ENCODE peak calls at places on chromosomes 3 and 15, in ten cellular contexts. One of them, this sample, is unnamed.

GRCh38 chr3:102531686-102532085 is 96.9 kb downstream of the ZPLD1 start:
- DNase-seq in brain microvascular endothelial cell: no peak
- DNase-seq in choroid plexus epithelial cell: no peak
- DNase-seq in tibial nerve: no peak
- DNase-seq in WERI-Rb-1: no peak
- DNase-seq in cardiac fibroblast: no peak
- DNase-seq in fibroblast of villous mesenchyme: no peak
- DNase-seq in CD4-positive, alpha-beta T cell: no peak
- DNase-seq in BJ: no peak
- DNase-seq in B cell: no peak
- DNase-seq in this sample: no peak

GRCh38 chr15:74955796-74956647 is 550 bp downstream of the RPP25 start:
- DNase-seq in WERI-Rb-1: no peak
- DNase-seq in BJ: no peak
- DNase-seq in B cell: peak; percentile 70
- DNase-seq in tibial nerve: peak; percentile 55
- DNase-seq in CD4-positive, alpha-beta T cell: peak; percentile 73
- DNase-seq in choroid plexus epithelial cell: peak; percentile 69
- DNase-seq in brain microvascular endothelial cell: no peak
- DNase-seq in fibroblast of villous mesenchyme: peak; percentile 80
- DNase-seq in cardiac fibroblast: peak; percentile 66
- DNase-seq in this sample: no peak

GRCh38 chr3:126438746-126439145 is 36.9 kb downstream of the ZXDC start:
- DNase-seq in BJ: no peak
- DNase-seq in fibroblast of villous mesenchyme: no peak
- DNase-seq in CD4-positive, alpha-beta T cell: no peak
- DNase-seq in B cell: no peak
- DNase-seq in choroid plexus epithelial cell: no peak
- DNase-seq in cardiac fibroblast: no peak
- DNase-seq in WERI-Rb-1: no peak
- DNase-seq in tibial nerve: no peak
- DNase-seq in brain microvascular endothelial cell: no peak
- DNase-seq in this sample: no peak

GRCh38 chr3:188780188-188781147 is 391.3 kb upstream of the TPRG1 start:
- DNase-seq in brain microvascular endothelial cell: no peak
- DNase-seq in tibial nerve: no peak
- DNase-seq in WERI-Rb-1: no peak
- DNase-seq in BJ: no peak
- DNase-seq in B cell: no peak
- DNase-seq in CD4-positive, alpha-beta T cell: no peak
- DNase-seq in cardiac fibroblast: peak; percentile 72
- DNase-seq in fibroblast of villous mesenchyme: peak; percentile 81
- DNase-seq in choroid plexus epithelial cell: peak; percentile 88
- DNase-seq in this sample: no peak

GRCh38 chr3:46527239-46527638 is 29.5 kb downstream of the RTP3 start:
- DNase-seq in CD4-positive, alpha-beta T cell: no peak
- DNase-seq in brain microvascular endothelial cell: no peak
- DNase-seq in fibroblast of villous mesenchyme: no peak
- DNase-seq in WERI-Rb-1: no peak
- DNase-seq in choroid plexus epithelial cell: no peak
- DNase-seq in tibial nerve: no peak
- DNase-seq in BJ: no peak
- DNase-seq in cardiac fibroblast: no peak
- DNase-seq in B cell: no peak
- DNase-seq in this sample: no peak

GRCh38 chr15:70164156-70164900 is 66.6 kb upstream of the TLE3 start:
- DNase-seq in BJ: no peak
- DNase-seq in tibial nerve: no peak
- DNase-seq in choroid plexus epithelial cell: no peak
- DNase-seq in brain microvascular endothelial cell: no peak
- DNase-seq in WERI-Rb-1: no peak
- DNase-seq in fibroblast of villous mesenchyme: no peak
- DNase-seq in cardiac fibroblast: no peak
- DNase-seq in CD4-positive, alpha-beta T cell: no peak
- DNase-seq in B cell: no peak
- DNase-seq in this sample: no peak

GRCh38 chr3:36446230-36446629 is 65.9 kb downstream of the STAC start:
- DNase-seq in WERI-Rb-1: no peak
- DNase-seq in choroid plexus epithelial cell: no peak
- DNase-seq in fibroblast of villous mesenchyme: no peak
- DNase-seq in B cell: no peak
- DNase-seq in BJ: no peak
- DNase-seq in tibial nerve: no peak
- DNase-seq in cardiac fibroblast: peak; percentile 33
- DNase-seq in CD4-positive, alpha-beta T cell: no peak
- DNase-seq in brain microvascular endothelial cell: peak; percentile 22
- DNase-seq in this sample: no peak

GRCh38 chr3:27479816-27480543 is 4.2 kb downstream of the SLC4A7 start:
- DNase-seq in BJ: no peak
- DNase-seq in B cell: no peak
- DNase-seq in tibial nerve: no peak
- DNase-seq in brain microvascular endothelial cell: no peak
- DNase-seq in CD4-positive, alpha-beta T cell: no peak
- DNase-seq in fibroblast of villous mesenchyme: no peak
- DNase-seq in cardiac fibroblast: no peak
- DNase-seq in choroid plexus epithelial cell: no peak
- DNase-seq in WERI-Rb-1: no peak
- DNase-seq in this sample: no peak

GRCh38 chr3:107884719-107885460 is 205.9 kb downstream of the CD47 start:
- DNase-seq in B cell: no peak
- DNase-seq in choroid plexus epithelial cell: peak; percentile 33
- DNase-seq in brain microvascular endothelial cell: no peak
- DNase-seq in CD4-positive, alpha-beta T cell: no peak
- DNase-seq in tibial nerve: no peak
- DNase-seq in cardiac fibroblast: peak; percentile 48
- DNase-seq in fibroblast of villous mesenchyme: peak; percentile 49
- DNase-seq in WERI-Rb-1: no peak
- DNase-seq in BJ: peak; percentile 77
- DNase-seq in this sample: no peak

GRCh38 chr3:72177075-72178050 is 392.4 kb upstream of the PROK2 start:
- DNase-seq in tibial nerve: no peak
- DNase-seq in CD4-positive, alpha-beta T cell: no peak
- DNase-seq in WERI-Rb-1: no peak
- DNase-seq in fibroblast of villous mesenchyme: peak; percentile 63
- DNase-seq in brain microvascular endothelial cell: peak; percentile 33
- DNase-seq in B cell: no peak
- DNase-seq in cardiac fibroblast: peak; percentile 58
- DNase-seq in BJ: no peak
- DNase-seq in choroid plexus epithelial cell: peak; percentile 64
- DNase-seq in this sample: no peak

GRCh38 chr15:71387825-71388224 is 272.6 kb downstream of the THSD4 start:
- DNase-seq in cardiac fibroblast: no peak
- DNase-seq in WERI-Rb-1: no peak
- DNase-seq in choroid plexus epithelial cell: no peak
- DNase-seq in brain microvascular endothelial cell: no peak
- DNase-seq in fibroblast of villous mesenchyme: peak; percentile 69
- DNase-seq in BJ: no peak
- DNase-seq in CD4-positive, alpha-beta T cell: no peak
- DNase-seq in tibial nerve: no peak
- DNase-seq in B cell: no peak
- DNase-seq in this sample: no peak

GRCh38 chr15:99424978-99425665 is 140.7 kb upstream of the MEF2A start:
- DNase-seq in cardiac fibroblast: peak; percentile 92
- DNase-seq in B cell: no peak
- DNase-seq in fibroblast of villous mesenchyme: peak; percentile 97
- DNase-seq in tibial nerve: no peak
- DNase-seq in brain microvascular endothelial cell: peak; percentile 71
- DNase-seq in BJ: no peak
- DNase-seq in choroid plexus epithelial cell: peak; percentile 83
- DNase-seq in CD4-positive, alpha-beta T cell: peak; percentile 55
- DNase-seq in WERI-Rb-1: no peak
- DNase-seq in this sample: no peak

GRCh38 chr3:46695962-46696922 is 2.8 kb upstream of the ALS2CL start:
- DNase-seq in cardiac fibroblast: no peak
- DNase-seq in brain microvascular endothelial cell: peak; percentile 17
- DNase-seq in fibroblast of villous mesenchyme: no peak
- DNase-seq in BJ: no peak
- DNase-seq in tibial nerve: no peak
- DNase-seq in B cell: no peak
- DNase-seq in CD4-positive, alpha-beta T cell: no peak
- DNase-seq in choroid plexus epithelial cell: peak; percentile 49
- DNase-seq in WERI-Rb-1: no peak
- DNase-seq in this sample: no peak

GRCh38 chr3:38739396-38739689 is 76.7 kb downstream of the SCN10A start:
- DNase-seq in cardiac fibroblast: peak; percentile 12
- DNase-seq in WERI-Rb-1: no peak
- DNase-seq in tibial nerve: no peak
- DNase-seq in BJ: no peak
- DNase-seq in B cell: no peak
- DNase-seq in CD4-positive, alpha-beta T cell: no peak
- DNase-seq in brain microvascular endothelial cell: no peak
- DNase-seq in choroid plexus epithelial cell: no peak
- DNase-seq in fibroblast of villous mesenchyme: peak; percentile 4
- DNase-seq in this sample: no peak

GRCh38 chr3:125061170-125061569 is 5.4 kb upstream of the HEG1 start:
- DNase-seq in B cell: no peak
- DNase-seq in WERI-Rb-1: no peak
- DNase-seq in CD4-positive, alpha-beta T cell: no peak
- DNase-seq in choroid plexus epithelial cell: peak; percentile 78
- DNase-seq in fibroblast of villous mesenchyme: peak; percentile 98
- DNase-seq in tibial nerve: peak; percentile 21
- DNase-seq in BJ: peak; percentile 37
- DNase-seq in cardiac fibroblast: peak; percentile 79
- DNase-seq in brain microvascular endothelial cell: no peak
- DNase-seq in this sample: no peak

GRCh38 chr3:150737874-150738679 is 24.9 kb downstream of the SIAH2 start:
- DNase-seq in BJ: no peak
- DNase-seq in tibial nerve: no peak
- DNase-seq in choroid plexus epithelial cell: peak; percentile 71
- DNase-seq in cardiac fibroblast: peak; percentile 64
- DNase-seq in B cell: no peak
- DNase-seq in fibroblast of villous mesenchyme: peak; percentile 46
- DNase-seq in WERI-Rb-1: no peak
- DNase-seq in CD4-positive, alpha-beta T cell: no peak
- DNase-seq in brain microvascular endothelial cell: peak; percentile 60
- DNase-seq in this sample: no peak

GRCh38 chr15:77627581-77627980 is 5.1 kb downstream of the LINGO1 start:
- DNase-seq in cardiac fibroblast: no peak
- DNase-seq in B cell: no peak
- DNase-seq in fibroblast of villous mesenchyme: no peak
- DNase-seq in WERI-Rb-1: no peak
- DNase-seq in CD4-positive, alpha-beta T cell: no peak
- DNase-seq in choroid plexus epithelial cell: no peak
- DNase-seq in tibial nerve: no peak
- DNase-seq in brain microvascular endothelial cell: no peak
- DNase-seq in BJ: no peak
- DNase-seq in this sample: no peak

GRCh38 chr3:99114565-99115291 is 213.2 kb upstream of the DCBLD2 start:
- DNase-seq in fibroblast of villous mesenchyme: peak; percentile 68
- DNase-seq in BJ: no peak
- DNase-seq in WERI-Rb-1: peak; percentile 53
- DNase-seq in tibial nerve: no peak
- DNase-seq in CD4-positive, alpha-beta T cell: no peak
- DNase-seq in cardiac fibroblast: peak; percentile 87
- DNase-seq in brain microvascular endothelial cell: peak; percentile 68
- DNase-seq in B cell: no peak
- DNase-seq in choroid plexus epithelial cell: peak; percentile 88
- DNase-seq in this sample: no peak
- TF ChIP-seq CTCF in fibroblast of villous mesenchyme: peak; percentile 99
- TF ChIP-seq CTCF in BJ: peak; percentile 89
- TF ChIP-seq CTCF in WERI-Rb-1: peak; percentile 81
- TF ChIP-seq CTCF in tibial nerve: no peak
- TF ChIP-seq CTCF in CD4-positive, alpha-beta T cell: no peak
- TF ChIP-seq CTCF in cardiac fibroblast: peak; percentile 99
- TF ChIP-seq CTCF in brain microvascular endothelial cell: peak; percentile 98
- TF ChIP-seq CTCF in B cell: no peak
- TF ChIP-seq CTCF in choroid plexus epithelial cell: peak; percentile 99
- TF ChIP-seq CTCF in this sample: peak; percentile 28

GRCh38 chr3:123296261-123296660 is 94.5 kb downstream of the SEC22A start:
- DNase-seq in B cell: no peak
- DNase-seq in fibroblast of villous mesenchyme: no peak
- DNase-seq in BJ: no peak
- DNase-seq in CD4-positive, alpha-beta T cell: no peak
- DNase-seq in WERI-Rb-1: no peak
- DNase-seq in brain microvascular endothelial cell: no peak
- DNase-seq in choroid plexus epithelial cell: no peak
- DNase-seq in cardiac fibroblast: no peak
- DNase-seq in tibial nerve: no peak
- DNase-seq in this sample: no peak

GRCh38 chr3:123295171-123295900 is 93.6 kb downstream of the SEC22A start:
- DNase-seq in brain microvascular endothelial cell: no peak
- DNase-seq in cardiac fibroblast: no peak
- DNase-seq in B cell: no peak
- DNase-seq in WERI-Rb-1: no peak
- DNase-seq in tibial nerve: no peak
- DNase-seq in BJ: no peak
- DNase-seq in CD4-positive, alpha-beta T cell: no peak
- DNase-seq in fibroblast of villous mesenchyme: no peak
- DNase-seq in choroid plexus epithelial cell: no peak
- DNase-seq in this sample: no peak

GRCh38 chr3:123294296-123294938 is 92.7 kb downstream of the SEC22A start:
- DNase-seq in BJ: no peak
- DNase-seq in choroid plexus epithelial cell: no peak
- DNase-seq in tibial nerve: no peak
- DNase-seq in cardiac fibroblast: no peak
- DNase-seq in fibroblast of villous mesenchyme: no peak
- DNase-seq in CD4-positive, alpha-beta T cell: no peak
- DNase-seq in brain microvascular endothelial cell: no peak
- DNase-seq in B cell: no peak
- DNase-seq in WERI-Rb-1: no peak
- DNase-seq in this sample: no peak

GRCh38 chr3:123296836-123297626 is 95.3 kb downstream of the SEC22A start:
- DNase-seq in brain microvascular endothelial cell: no peak
- DNase-seq in WERI-Rb-1: no peak
- DNase-seq in choroid plexus epithelial cell: no peak
- DNase-seq in B cell: no peak
- DNase-seq in cardiac fibroblast: no peak
- DNase-seq in BJ: no peak
- DNase-seq in CD4-positive, alpha-beta T cell: no peak
- DNase-seq in fibroblast of villous mesenchyme: no peak
- DNase-seq in tibial nerve: no peak
- DNase-seq in this sample: no peak

GRCh38 chr3:123295901-123296250 is 94.1 kb downstream of the SEC22A start:
- DNase-seq in B cell: no peak
- DNase-seq in BJ: no peak
- DNase-seq in fibroblast of villous mesenchyme: no peak
- DNase-seq in choroid plexus epithelial cell: no peak
- DNase-seq in CD4-positive, alpha-beta T cell: no peak
- DNase-seq in cardiac fibroblast: no peak
- DNase-seq in tibial nerve: no peak
- DNase-seq in brain microvascular endothelial cell: no peak
- DNase-seq in WERI-Rb-1: no peak
- DNase-seq in this sample: no peak
- TF ChIP-seq CTCF in B cell: no peak
- TF ChIP-seq CTCF in BJ: no peak
- TF ChIP-seq CTCF in fibroblast of villous mesenchyme: no peak
- TF ChIP-seq CTCF in choroid plexus epithelial cell: no peak
- TF ChIP-seq CTCF in CD4-positive, alpha-beta T cell: no peak
- TF ChIP-seq CTCF in cardiac fibroblast: no peak
- TF ChIP-seq CTCF in tibial nerve: no peak
- TF ChIP-seq CTCF in brain microvascular endothelial cell: no peak
- TF ChIP-seq CTCF in WERI-Rb-1: no peak
- TF ChIP-seq CTCF in this sample: no peak

GRCh38 chr15:91849749-91850161 is 3.8 kb upstream of the SLCO3A1 start:
- DNase-seq in brain microvascular endothelial cell: peak; percentile 18
- DNase-seq in WERI-Rb-1: no peak
- DNase-seq in tibial nerve: no peak
- DNase-seq in fibroblast of villous mesenchyme: peak; percentile 33
- DNase-seq in BJ: no peak
- DNase-seq in cardiac fibroblast: peak; percentile 81
- DNase-seq in choroid plexus epithelial cell: peak; percentile 28
- DNase-seq in B cell: no peak
- DNase-seq in CD4-positive, alpha-beta T cell: no peak
- DNase-seq in this sample: no peak
- TF ChIP-seq CTCF in brain microvascular endothelial cell: peak; percentile 71
- TF ChIP-seq CTCF in WERI-Rb-1: peak; percentile 14
- TF ChIP-seq CTCF in tibial nerve: peak; percentile 62
- TF ChIP-seq CTCF in fibroblast of villous mesenchyme: peak; percentile 56
- TF ChIP-seq CTCF in BJ: peak; percentile 76
- TF ChIP-seq CTCF in cardiac fibroblast: peak; percentile 71
- TF ChIP-seq CTCF in choroid plexus epithelial cell: peak; percentile 43
- TF ChIP-seq CTCF in B cell: no peak
- TF ChIP-seq CTCF in CD4-positive, alpha-beta T cell: peak; percentile 81
- TF ChIP-seq CTCF in this sample: peak; percentile 37

GRCh38 chr15:41424809-41425208 is 7.9 kb downstream of the RTF1 start:
- DNase-seq in cardiac fibroblast: no peak
- DNase-seq in BJ: no peak
- DNase-seq in fibroblast of villous mesenchyme: no peak
- DNase-seq in tibial nerve: no peak
- DNase-seq in choroid plexus epithelial cell: no peak
- DNase-seq in CD4-positive, alpha-beta T cell: no peak
- DNase-seq in brain microvascular endothelial cell: no peak
- DNase-seq in B cell: no peak
- DNase-seq in WERI-Rb-1: no peak
- DNase-seq in this sample: no peak
- TF ChIP-seq CTCF in cardiac fibroblast: no peak
- TF ChIP-seq CTCF in BJ: no peak
- TF ChIP-seq CTCF in fibroblast of villous mesenchyme: no peak
- TF ChIP-seq CTCF in tibial nerve: no peak
- TF ChIP-seq CTCF in choroid plexus epithelial cell: no peak
- TF ChIP-seq CTCF in CD4-positive, alpha-beta T cell: no peak
- TF ChIP-seq CTCF in brain microvascular endothelial cell: no peak
- TF ChIP-seq CTCF in B cell: no peak
- TF ChIP-seq CTCF in WERI-Rb-1: no peak
- TF ChIP-seq CTCF in this sample: no peak